ENCODE peak calls at places on chromosomes 7 and 10, in nine cellular contexts. A, X, P, O, F, K, D, Y and C are unnamed samples.
A peak's percentile ranks its signal among the peaks of the same experiment; 100 is the strongest.

GRCh38 chr7:42014625-42015412 is 222.2 kb downstream of the GLI3 start:
- DNase-seq in A (peak; percentile 40), X (no peak), P (no peak), O (no peak), F (peak; percentile 42), K (peak; percentile 44), D (peak; percentile 55), Y (no peak), C (peak; percentile 68)

GRCh38 chr10:119319920-119320258 is 112.5 kb downstream of the GRK5 start:
- DNase-seq in A (no peak), X (no peak), P (no peak), O (no peak), F (no peak), K (no peak), D (no peak), Y (no peak), C (no peak)

GRCh38 chr10:29865700-29866355 is 193.6 kb downstream of the JCAD start:
- DNase-seq in A (no peak), X (no peak), P (no peak), O (no peak), F (no peak), K (peak; percentile 16), D (no peak), Y (no peak), C (no peak)

GRCh38 chr7:110590415-110590814 is 500.5 kb upstream of the LRRN3 start:
- DNase-seq in A (no peak), X (no peak), P (no peak), O (no peak), F (no peak), K (no peak), D (no peak), Y (no peak), C (no peak)

GRCh38 chr10:114571316-114571999 is 86.6 kb downstream of the ABLIM1 start:
- DNase-seq in A (no peak), X (peak; percentile 40), P (no peak), O (no peak), F (no peak), K (no peak), D (no peak), Y (no peak), C (no peak)

GRCh38 chr7:44068054-44068453 is 2.7 kb upstream of the PGAM2 start:
- DNase-seq in A (no peak), X (no peak), P (no peak), O (no peak), F (no peak), K (no peak), D (no peak), Y (peak; percentile 69), C (no peak)

GRCh38 chr7:20217193-20217948 is at the start of gene MACC1:
- DNase-seq in A (peak; percentile 60), X (peak; percentile 82), P (no peak), O (no peak), F (no peak), K (peak; percentile 93), D (no peak), Y (peak; percentile 89), C (peak; percentile 78)

GRCh38 chr10:87626422-87626892 is 33.2 kb upstream of the PAPSS2 start:
- DNase-seq in A (no peak), X (no peak), P (no peak), O (no peak), F (no peak), K (no peak), D (peak; percentile 70), Y (no peak), C (no peak)

GRCh38 chr10:106705576-106706526 is 458.7 kb downstream of the SORCS1 start:
- DNase-seq in A (peak; percentile 21), X (no peak), P (no peak), O (no peak), F (no peak), K (peak; percentile 10), D (no peak), Y (no peak), C (peak; percentile 42)

GRCh38 chr7:111753968-111754367 is 191.7 kb upstream of the IMMP2L start:
- DNase-seq in A (no peak), X (no peak), P (no peak), O (no peak), F (no peak), K (no peak), D (no peak), Y (no peak), C (no peak)

GRCh38 chr7:117269895-117270294 is 53.0 kb downstream of the WNT2 start:
- DNase-seq in A (no peak), X (no peak), P (no peak), O (no peak), F (peak; percentile 34), K (no peak), D (no peak), Y (no peak), C (no peak)

GRCh38 chr10:6053816-6054581 is 8.2 kb downstream of the IL2RA start:
- DNase-seq in A (peak; percentile 27), X (no peak), P (peak; percentile 88), O (peak; percentile 24), F (no peak), K (no peak), D (peak; percentile 88), Y (peak; percentile 81), C (peak; percentile 68)

GRCh38 chr7:158858592-158859503 is 2.5 kb downstream of the DYNC2I1 start:
- DNase-seq in A (peak; percentile 59), X (no peak), P (no peak), O (no peak), F (no peak), K (peak; percentile 38), D (no peak), Y (no peak), C (no peak)

GRCh38 chr10:5305374-5305773 is 59.4 kb upstream of the UCN3 start:
- DNase-seq in A (no peak), X (no peak), P (no peak), O (no peak), F (no peak), K (no peak), D (no peak), Y (no peak), C (no peak)

GRCh38 chr7:2261611-2262010 is 19.6 kb downstream of the NUDT1 start:
- DNase-seq in A (no peak), X (no peak), P (no peak), O (no peak), F (no peak), K (no peak), D (no peak), Y (peak; percentile 82), C (no peak)

DNA sequence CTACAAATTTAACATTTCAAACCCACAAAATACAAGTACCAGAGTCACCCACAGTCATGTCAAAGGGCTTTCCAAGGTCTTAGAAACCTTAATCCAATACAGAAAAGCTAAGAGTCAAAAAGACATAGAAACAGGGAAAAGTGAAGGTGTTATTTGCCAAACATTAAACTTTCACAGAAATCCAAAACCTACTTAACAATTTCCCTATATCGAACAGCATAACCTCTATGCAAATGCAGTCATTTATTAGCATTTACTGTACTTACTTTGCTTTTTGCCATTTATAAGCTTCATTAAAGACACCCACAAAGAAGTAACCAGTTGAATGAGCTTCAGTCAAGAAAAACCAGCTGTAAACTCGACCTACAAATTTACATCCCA is 1.6 kb downstream of the PANK1 start:
- DNase-seq in A (no peak), X (no peak), P (no peak), O (no peak), F (no peak), K (no peak), D (no peak), Y (no peak), C (no peak)
- H3K4me1 ChIP-seq in A (peaks cover 13% of the 10 kb centered on the region), X (no peaks in the 10 kb centered on the region), P (peaks cover 19% of the 10 kb centered on the region), O (peaks cover 9% of the 10 kb centered on the region), F (peaks cover 12% of the 10 kb centered on the region), K (peaks cover 27% of the 10 kb centered on the region), D (peaks cover 25% of the 10 kb centered on the region), Y (peaks cover 33% of the 10 kb centered on the region), C (peaks cover 56% of the 10 kb centered on the region)

DNA sequence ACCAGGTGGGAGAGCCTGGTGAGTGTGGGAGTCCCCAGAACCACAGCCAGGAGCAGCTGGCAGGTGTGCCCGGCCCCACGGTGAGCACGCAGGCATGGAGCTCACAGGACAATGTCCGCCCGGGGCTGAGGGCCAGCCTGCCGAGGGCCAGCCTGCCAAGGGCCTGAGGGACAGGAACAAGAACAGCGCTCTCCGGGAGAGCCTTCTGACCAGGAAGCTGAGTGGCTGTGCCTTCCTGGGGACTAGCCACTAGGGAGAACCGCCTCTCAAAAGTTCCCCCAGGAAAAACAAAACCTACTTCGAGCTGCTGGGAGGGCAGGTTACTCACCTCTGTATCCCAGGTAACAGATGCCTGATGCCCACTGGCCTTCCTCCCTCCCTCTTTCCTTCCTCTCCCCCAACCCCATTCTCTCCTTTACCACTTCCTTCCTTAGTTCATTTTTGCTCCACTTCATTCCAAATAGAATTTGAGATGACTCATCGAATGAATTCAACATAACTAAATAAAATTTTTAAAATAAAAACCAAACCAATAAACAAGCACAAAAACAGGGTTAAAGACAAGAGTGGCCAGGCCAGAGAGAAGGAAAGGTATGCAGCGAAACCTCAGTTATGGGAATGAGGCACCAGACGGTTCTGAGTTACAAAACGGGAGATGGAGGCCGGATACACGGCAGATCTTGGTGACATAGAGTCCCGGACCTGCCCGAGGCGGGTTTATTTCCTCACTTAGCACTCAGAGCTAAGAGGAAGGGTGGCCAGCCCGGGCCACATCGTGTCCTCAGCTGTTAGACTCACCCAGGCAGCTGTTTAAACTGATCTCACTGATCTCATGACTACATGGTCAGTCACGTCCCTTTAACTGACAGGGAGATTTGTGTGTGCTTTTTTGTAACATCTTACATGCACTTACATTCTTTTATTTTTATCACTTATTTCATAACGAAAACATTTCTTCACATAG is 128.5 kb downstream of the TNS3 start:
- DNase-seq in A (no peak), X (peak; percentile 61), P (no peak), O (peak; percentile 86), F (peak; percentile 74), K (no peak), D (no peak), Y (no peak), C (peak; percentile 83)
- TF ChIP-seq POLR2A in A (no peak), X (no peak), P (no peak), O (no peak), F (no peak), K (no peak), D (peak; percentile 1), Y (no peak), C (peak; percentile 13)

GRCh38 chr10:77879710-77880109 is 46.8 kb downstream of the DLG5 start:
- DNase-seq in A (no peak), X (no peak), P (no peak), O (no peak), F (no peak), K (no peak), D (no peak), Y (no peak), C (no peak)
- TF ChIP-seq POLR2AphosphoS5 in A (no peak), X (no peak), P (no peak), O (no peak), F (no peak), K (no peak), D (no peak), Y (no peak), C (no peak)

DNA sequence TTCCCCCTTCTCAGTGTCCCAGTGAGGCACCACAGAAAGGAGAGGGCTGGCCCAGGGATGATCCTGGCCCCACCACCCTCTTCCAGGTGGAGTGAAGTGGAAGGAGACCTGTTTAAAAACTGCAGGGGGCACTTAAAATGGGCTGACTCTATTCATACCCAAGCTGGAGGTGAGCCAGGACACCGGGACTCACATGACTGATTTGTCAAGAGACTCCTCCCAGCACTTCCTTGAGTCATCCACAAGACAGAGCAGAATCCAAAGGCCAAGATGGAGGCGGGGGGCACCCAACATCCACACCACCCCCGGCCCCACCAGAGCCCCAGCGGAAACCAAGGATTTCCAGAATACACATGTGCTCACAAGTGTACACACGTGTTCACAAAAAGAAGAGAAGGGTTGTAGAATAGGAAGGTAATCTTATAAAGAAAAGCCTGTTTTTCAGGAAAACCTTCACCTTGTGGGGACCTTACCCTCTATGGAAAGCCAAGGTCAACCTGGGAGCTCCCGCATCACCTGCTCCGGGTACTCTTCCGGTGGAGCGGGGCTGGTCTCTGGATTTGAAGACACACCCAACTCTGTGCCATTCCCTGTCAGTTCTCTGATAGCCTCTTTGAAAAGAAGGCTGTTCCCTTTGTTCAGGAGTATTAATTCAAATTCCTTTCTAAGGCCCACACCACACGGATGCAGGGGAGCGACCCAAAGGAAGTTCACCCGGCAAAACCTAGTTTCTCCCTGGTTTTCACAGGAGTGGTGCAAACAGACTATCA is 10.9 kb downstream of the CTBP2 start:
- DNase-seq in A (peak; percentile 41), X (peak; percentile 68), P (no peak), O (no peak), F (peak; percentile 77), K (peak; percentile 52), D (no peak), Y (no peak), C (peak; percentile 75)
- H3K4me1 ChIP-seq in A (peaks cover 40% of the 10 kb centered on the region), X (peaks cover 9% of the 10 kb centered on the region), P (peaks cover 93% of the 10 kb centered on the region), O (peaks cover 88% of the 10 kb centered on the region), F (peaks cover 49% of the 10 kb centered on the region), K (peaks cover 97% of the 10 kb centered on the region), D (peaks cover 100% of the 10 kb centered on the region), Y (peaks cover 100% of the 10 kb centered on the region), C (peaks cover 97% of the 10 kb centered on the region)